ENCODE peak calls at places on chromosomes 11 and 22, in ten cellular contexts. One of them, this sample, is unnamed.

GRCh38 chr22:38872831-38873248 is 824 bp upstream of the CBX6 start:
- DNase-seq in K562: peak; percentile 64
- DNase-seq in IMR-90: peak; percentile 32
- DNase-seq in body of pancreas: peak; percentile 62
- DNase-seq in H1: no peak
- DNase-seq in right lobe of liver: peak; percentile 62
- DNase-seq in suprapubic skin: peak; percentile 82
- DNase-seq in gastrocnemius medialis: peak; percentile 38
- DNase-seq in thyroid gland: peak; percentile 79
- DNase-seq in heart left ventricle: peak; percentile 73
- DNase-seq in this sample: no peak

GRCh38 chr11:110491577-110492352 is 62.0 kb downstream of the FDX1 start:
- DNase-seq in K562: no peak
- DNase-seq in IMR-90: no peak
- DNase-seq in body of pancreas: no peak
- DNase-seq in H1: peak; percentile 39
- DNase-seq in right lobe of liver: no peak
- DNase-seq in suprapubic skin: no peak
- DNase-seq in gastrocnemius medialis: no peak
- DNase-seq in thyroid gland: no peak
- DNase-seq in heart left ventricle: no peak
- DNase-seq in this sample: no peak

GRCh38 chr22:38315801-38316339 is 1.4 kb downstream of the CSNK1E start:
- DNase-seq in K562: no peak
- DNase-seq in IMR-90: no peak
- DNase-seq in body of pancreas: no peak
- DNase-seq in H1: no peak
- DNase-seq in right lobe of liver: no peak
- DNase-seq in suprapubic skin: no peak
- DNase-seq in gastrocnemius medialis: no peak
- DNase-seq in thyroid gland: peak; percentile 9
- DNase-seq in heart left ventricle: no peak
- DNase-seq in this sample: no peak

GRCh38 chr11:2686360-2687222 is 13.2 kb downstream of the KCNQ1OT1 start:
- DNase-seq in K562: no peak
- DNase-seq in IMR-90: no peak
- DNase-seq in body of pancreas: no peak
- DNase-seq in H1: no peak
- DNase-seq in right lobe of liver: peak; percentile 42
- DNase-seq in suprapubic skin: peak; percentile 36
- DNase-seq in gastrocnemius medialis: no peak
- DNase-seq in thyroid gland: no peak
- DNase-seq in heart left ventricle: no peak
- DNase-seq in this sample: no peak

GRCh38 chr22:25197335-25197734 is 2.3 kb upstream of the CRYBB3 start:
- DNase-seq in K562: no peak
- DNase-seq in IMR-90: no peak
- DNase-seq in body of pancreas: no peak
- DNase-seq in H1: no peak
- DNase-seq in right lobe of liver: no peak
- DNase-seq in suprapubic skin: no peak
- DNase-seq in gastrocnemius medialis: no peak
- DNase-seq in thyroid gland: peak; percentile 33
- DNase-seq in heart left ventricle: no peak
- DNase-seq in this sample: no peak

GRCh38 chr11:26951849-26952515 is 41.9 kb upstream of the FIBIN start:
- DNase-seq in K562: no peak
- DNase-seq in IMR-90: no peak
- DNase-seq in body of pancreas: no peak
- DNase-seq in H1: no peak
- DNase-seq in right lobe of liver: no peak
- DNase-seq in suprapubic skin: no peak
- DNase-seq in gastrocnemius medialis: no peak
- DNase-seq in thyroid gland: no peak
- DNase-seq in heart left ventricle: no peak
- DNase-seq in this sample: no peak

GRCh38 chr22:45805413-45805812 is 133.8 kb downstream of the ATXN10 start:
- DNase-seq in K562: no peak
- DNase-seq in IMR-90: no peak
- DNase-seq in body of pancreas: no peak
- DNase-seq in H1: no peak
- DNase-seq in right lobe of liver: no peak
- DNase-seq in suprapubic skin: no peak
- DNase-seq in gastrocnemius medialis: no peak
- DNase-seq in thyroid gland: no peak
- DNase-seq in heart left ventricle: no peak
- DNase-seq in this sample: no peak

GRCh38 chr11:121134758-121135312 is 33.8 kb downstream of the TECTA start:
- DNase-seq in K562: no peak
- DNase-seq in IMR-90: no peak
- DNase-seq in body of pancreas: no peak
- DNase-seq in H1: no peak
- DNase-seq in right lobe of liver: no peak
- DNase-seq in suprapubic skin: no peak
- DNase-seq in gastrocnemius medialis: no peak
- DNase-seq in thyroid gland: peak; percentile 54
- DNase-seq in heart left ventricle: no peak
- DNase-seq in this sample: no peak

GRCh38 chr11:4881860-4882500 is at the start of gene OR51T1:
- DNase-seq in K562: peak; percentile 65
- DNase-seq in IMR-90: peak; percentile 40
- DNase-seq in body of pancreas: no peak
- DNase-seq in H1: no peak
- DNase-seq in right lobe of liver: no peak
- DNase-seq in suprapubic skin: no peak
- DNase-seq in gastrocnemius medialis: no peak
- DNase-seq in thyroid gland: no peak
- DNase-seq in heart left ventricle: no peak
- DNase-seq in this sample: no peak

GRCh38 chr11:9069256-9069655 is 22.1 kb downstream of the SCUBE2 start:
- DNase-seq in K562: no peak
- DNase-seq in IMR-90: no peak
- DNase-seq in body of pancreas: no peak
- DNase-seq in H1: no peak
- DNase-seq in right lobe of liver: no peak
- DNase-seq in suprapubic skin: no peak
- DNase-seq in gastrocnemius medialis: no peak
- DNase-seq in thyroid gland: no peak
- DNase-seq in heart left ventricle: no peak
- DNase-seq in this sample: no peak

GRCh38 chr11:17767301-17767885 is 32.8 kb downstream of the KCNC1 start:
- DNase-seq in K562: no peak
- DNase-seq in IMR-90: no peak
- DNase-seq in body of pancreas: no peak
- DNase-seq in H1: no peak
- DNase-seq in right lobe of liver: no peak
- DNase-seq in suprapubic skin: no peak
- DNase-seq in gastrocnemius medialis: no peak
- DNase-seq in thyroid gland: no peak
- DNase-seq in heart left ventricle: no peak
- DNase-seq in this sample: no peak

GRCh38 chr11:8577791-8578581 is 16.0 kb downstream of the STK33 start:
- DNase-seq in K562: no peak
- DNase-seq in IMR-90: peak; percentile 43
- DNase-seq in body of pancreas: no peak
- DNase-seq in H1: no peak
- DNase-seq in right lobe of liver: no peak
- DNase-seq in suprapubic skin: no peak
- DNase-seq in gastrocnemius medialis: no peak
- DNase-seq in thyroid gland: no peak
- DNase-seq in heart left ventricle: no peak
- DNase-seq in this sample: no peak

GRCh38 chr11:406796-407650 is 7.8 kb downstream of the SIGIRR start:
- DNase-seq in K562: peak; percentile 95
- DNase-seq in IMR-90: peak; percentile 65
- DNase-seq in body of pancreas: peak; percentile 87
- DNase-seq in H1: peak; percentile 57
- DNase-seq in right lobe of liver: peak; percentile 94
- DNase-seq in suprapubic skin: peak; percentile 91
- DNase-seq in gastrocnemius medialis: peak; percentile 40
- DNase-seq in thyroid gland: peak; percentile 59
- DNase-seq in heart left ventricle: peak; percentile 88
- DNase-seq in this sample: no peak

GRCh38 chr22:20242393-20243175 is 25.5 kb downstream of the RTN4R start:
- DNase-seq in K562: no peak
- DNase-seq in IMR-90: no peak
- DNase-seq in body of pancreas: no peak
- DNase-seq in H1: no peak
- DNase-seq in right lobe of liver: no peak
- DNase-seq in suprapubic skin: no peak
- DNase-seq in gastrocnemius medialis: no peak
- DNase-seq in thyroid gland: no peak
- DNase-seq in heart left ventricle: no peak
- DNase-seq in this sample: no peak

DNA sequence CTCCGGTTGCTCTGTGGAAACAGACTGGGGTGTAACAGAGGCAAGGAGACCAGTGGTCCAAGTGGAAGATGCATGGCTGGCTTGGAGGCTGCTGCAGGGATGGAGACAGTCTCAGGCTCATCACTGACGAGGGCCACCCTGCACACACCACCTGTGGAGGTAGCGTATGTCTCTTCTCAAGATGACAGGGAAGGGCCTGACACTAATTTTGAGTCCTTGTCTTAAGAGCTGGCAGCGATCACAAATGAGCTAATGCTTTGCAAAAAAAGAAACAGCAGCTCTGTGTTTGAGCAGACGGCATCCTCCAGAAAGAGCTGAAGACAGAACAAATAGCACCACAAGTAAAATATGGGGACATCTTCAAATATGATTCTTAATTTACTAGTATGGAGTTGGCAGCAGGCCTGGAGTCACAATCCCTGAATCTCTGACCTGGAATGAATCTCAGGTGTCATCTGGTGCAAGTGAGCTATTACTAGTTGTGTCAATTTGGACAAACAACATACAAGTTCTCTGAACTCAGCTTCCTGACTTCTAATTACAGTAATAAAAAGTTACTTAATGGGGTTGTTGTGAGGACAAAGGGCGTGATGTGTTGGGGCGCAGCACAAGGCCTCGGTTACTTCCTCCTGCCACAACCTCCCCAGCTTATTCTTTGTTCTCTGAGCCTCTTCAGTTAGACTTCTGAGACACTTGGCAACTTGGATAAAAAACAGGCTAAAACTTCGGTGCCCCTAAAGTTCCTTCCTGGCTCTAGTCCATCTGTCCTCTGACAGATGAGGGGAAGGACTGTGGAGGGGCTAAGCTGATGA is 95.2 kb upstream of the BID start:
- DNase-seq in K562: no peak
- DNase-seq in IMR-90: no peak
- DNase-seq in body of pancreas: no peak
- DNase-seq in H1: no peak
- DNase-seq in right lobe of liver: no peak
- DNase-seq in suprapubic skin: no peak
- DNase-seq in gastrocnemius medialis: no peak
- DNase-seq in thyroid gland: no peak
- DNase-seq in heart left ventricle: no peak
- DNase-seq in this sample: no peak
- TF ChIP-seq POLR2A in K562: no peak
- TF ChIP-seq POLR2A in IMR-90: no peak
- TF ChIP-seq POLR2A in body of pancreas: no peak
- TF ChIP-seq POLR2A in H1: no peak
- TF ChIP-seq POLR2A in right lobe of liver: no peak
- TF ChIP-seq POLR2A in suprapubic skin: no peak
- TF ChIP-seq POLR2A in gastrocnemius medialis: no peak
- TF ChIP-seq POLR2A in thyroid gland: no peak
- TF ChIP-seq POLR2A in heart left ventricle: no peak
- TF ChIP-seq POLR2A in this sample: no peak

DNA sequence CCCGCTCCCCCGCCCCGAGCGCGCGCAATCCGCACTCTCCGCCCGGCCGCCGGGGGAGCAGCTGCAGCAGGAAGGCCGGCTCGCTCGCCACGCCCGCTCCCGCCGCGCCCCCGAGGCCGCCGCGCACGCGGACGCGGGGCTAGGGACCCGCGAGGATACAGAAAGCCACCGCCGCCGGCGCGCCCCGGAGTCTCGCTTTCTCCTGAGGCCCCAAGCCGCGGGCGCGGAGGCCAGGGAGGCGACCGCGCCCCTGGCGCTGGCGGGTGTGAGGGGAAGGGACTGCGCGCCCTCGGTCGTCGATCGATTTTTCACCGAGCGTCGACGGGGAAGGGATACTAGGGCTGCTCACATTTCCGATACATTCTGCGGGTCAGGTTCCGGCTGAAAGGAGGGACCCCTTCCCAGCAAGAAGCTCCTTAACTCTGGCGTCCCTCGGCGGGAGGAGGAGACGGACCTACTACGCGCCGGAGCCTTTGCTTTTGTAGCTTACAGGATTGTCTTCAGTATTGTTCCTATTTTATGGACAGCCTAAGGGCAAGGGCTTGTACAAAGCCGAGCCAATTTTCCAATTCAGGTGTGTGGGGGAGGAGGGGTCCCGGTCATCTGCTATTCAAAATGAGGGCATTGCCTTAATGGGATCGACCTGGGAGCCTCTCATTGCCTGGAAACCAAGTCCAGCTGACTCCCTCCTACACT is 416 bp upstream of the GAB2 start:
- DNase-seq in K562: peak; percentile 90
- DNase-seq in IMR-90: peak; percentile 69
- DNase-seq in body of pancreas: peak; percentile 82
- DNase-seq in H1: no peak
- DNase-seq in right lobe of liver: peak; percentile 82
- DNase-seq in suprapubic skin: peak; percentile 83
- DNase-seq in gastrocnemius medialis: peak; percentile 50
- DNase-seq in thyroid gland: peak; percentile 77
- DNase-seq in heart left ventricle: peak; percentile 87
- DNase-seq in this sample: peak; percentile 19
- TF ChIP-seq CTCF in K562: no peak
- TF ChIP-seq CTCF in IMR-90: peak; percentile 29
- TF ChIP-seq CTCF in body of pancreas: no peak
- TF ChIP-seq CTCF in H1: peak; percentile 15
- TF ChIP-seq CTCF in right lobe of liver: peak; percentile 21
- TF ChIP-seq CTCF in suprapubic skin: no peak
- TF ChIP-seq CTCF in gastrocnemius medialis: peak; percentile 47
- TF ChIP-seq CTCF in thyroid gland: peak; percentile 43
- TF ChIP-seq CTCF in heart left ventricle: no peak
- TF ChIP-seq CTCF in this sample: no peak

GRCh38 chr22:27445876-27446275 is 355.7 kb downstream of the MN1 start:
- DNase-seq in K562: no peak
- DNase-seq in IMR-90: peak; percentile 2
- DNase-seq in body of pancreas: peak; percentile 40
- DNase-seq in H1: no peak
- DNase-seq in right lobe of liver: no peak
- DNase-seq in suprapubic skin: no peak
- DNase-seq in gastrocnemius medialis: no peak
- DNase-seq in thyroid gland: no peak
- DNase-seq in heart left ventricle: peak; percentile 62
- DNase-seq in this sample: no peak
- H3K27ac ChIP-seq in K562: no peak overlapping the region
- H3K27ac ChIP-seq in IMR-90: no peak overlapping the region
- H3K27ac ChIP-seq in body of pancreas: no peak overlapping the region
- H3K27ac ChIP-seq in H1: no peak overlapping the region
- H3K27ac ChIP-seq in right lobe of liver: no peak overlapping the region
- H3K27ac ChIP-seq in suprapubic skin: no peak overlapping the region
- H3K27ac ChIP-seq in gastrocnemius medialis: no peak overlapping the region
- H3K27ac ChIP-seq in thyroid gland: no peak overlapping the region
- H3K27ac ChIP-seq in heart left ventricle: no peak overlapping the region
- H3K27ac ChIP-seq in this sample: no peak overlapping the region

DNA sequence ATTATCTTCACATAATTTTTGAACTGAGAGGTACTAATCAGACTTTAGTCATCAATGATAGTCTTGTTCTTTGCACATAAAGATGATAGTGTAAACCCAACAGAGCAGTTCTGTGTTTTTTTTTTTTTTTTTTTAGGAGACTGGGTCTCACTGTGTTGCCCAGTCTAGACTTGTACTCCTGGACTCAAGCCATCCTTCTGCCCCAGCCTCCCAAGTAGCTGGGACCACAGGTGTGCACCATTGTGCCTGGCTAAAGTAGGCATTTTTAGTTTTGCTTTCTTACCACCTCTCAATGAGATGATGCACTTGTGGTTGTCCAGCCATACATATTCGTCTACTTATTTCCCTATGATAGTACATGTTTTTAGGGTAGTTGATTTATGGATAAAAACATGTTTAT is 50.6 kb downstream of the MTMR3 start:
- DNase-seq in K562: no peak
- DNase-seq in IMR-90: no peak
- DNase-seq in body of pancreas: no peak
- DNase-seq in H1: no peak
- DNase-seq in right lobe of liver: no peak
- DNase-seq in suprapubic skin: no peak
- DNase-seq in gastrocnemius medialis: no peak
- DNase-seq in thyroid gland: no peak
- DNase-seq in heart left ventricle: no peak
- DNase-seq in this sample: no peak
- TF ChIP-seq POLR2A in K562: no peak
- TF ChIP-seq POLR2A in IMR-90: no peak
- TF ChIP-seq POLR2A in body of pancreas: no peak
- TF ChIP-seq POLR2A in H1: no peak
- TF ChIP-seq POLR2A in right lobe of liver: no peak
- TF ChIP-seq POLR2A in suprapubic skin: no peak
- TF ChIP-seq POLR2A in gastrocnemius medialis: no peak
- TF ChIP-seq POLR2A in thyroid gland: no peak
- TF ChIP-seq POLR2A in heart left ventricle: no peak
- TF ChIP-seq POLR2A in this sample: no peak

This sample was measured in esophagus squamous epithelium.